ENCODE peak calls at places on chromosome 16, in five cellular contexts. R is AG04450, F is adrenal gland, K is GM13977, G is lower lobe of right lung. N is an unnamed sample.

GRCh38 chr16:49833796-49834195 is 22.1 kb downstream of the ZNF423 start:
- DNase-seq in R (no peak), K (no peak), G (no peak), F (peak), N (no peak)

GRCh38 chr16:582614-583331 is 7.1 kb upstream of the RAB40C start:
- DNase-seq in G (no peak), K (no peak), F (no peak), R (no peak), N (no peak)

GRCh38 chr16:149024-149675 is 3.3 kb upstream of the HBZ start:
- DNase-seq in K (no peak), R (peak), G (no peak), F (no peak), N (no peak)

GRCh38 chr16:28914325-28914724 is 10.7 kb downstream of the RABEP2 start:
- DNase-seq in F (no peak), R (no peak), K (no peak), G (no peak), N (no peak)

GRCh38 chr16:56824335-56824734 is 40.7 kb upstream of the SLC12A3 start:
- DNase-seq in K (no peak), G (peak), R (no peak), F (peak), N (no peak)

GRCh38 chr16:9658586-9658985 is 523.6 kb downstream of the GRIN2A start:
- DNase-seq in R (no peak), K (no peak), F (no peak), G (no peak), N (no peak)

GRCh38 chr16:79468236-79468635 is 132.3 kb downstream of the MAF start:
- DNase-seq in K (no peak), F (no peak), G (no peak), R (no peak), N (no peak)

GRCh38 chr16:1420111-1420539 is 422 bp downstream of the UQCC4 start:
- DNase-seq in K (no peak), R (no peak), G (no peak), F (peak), N (no peak)

GRCh38 chr16:49352923-49353322 is 20.7 kb upstream of the C16orf78 start:
- DNase-seq in G (no peak), R (no peak), F (no peak), K (no peak), N (peak)

DNA sequence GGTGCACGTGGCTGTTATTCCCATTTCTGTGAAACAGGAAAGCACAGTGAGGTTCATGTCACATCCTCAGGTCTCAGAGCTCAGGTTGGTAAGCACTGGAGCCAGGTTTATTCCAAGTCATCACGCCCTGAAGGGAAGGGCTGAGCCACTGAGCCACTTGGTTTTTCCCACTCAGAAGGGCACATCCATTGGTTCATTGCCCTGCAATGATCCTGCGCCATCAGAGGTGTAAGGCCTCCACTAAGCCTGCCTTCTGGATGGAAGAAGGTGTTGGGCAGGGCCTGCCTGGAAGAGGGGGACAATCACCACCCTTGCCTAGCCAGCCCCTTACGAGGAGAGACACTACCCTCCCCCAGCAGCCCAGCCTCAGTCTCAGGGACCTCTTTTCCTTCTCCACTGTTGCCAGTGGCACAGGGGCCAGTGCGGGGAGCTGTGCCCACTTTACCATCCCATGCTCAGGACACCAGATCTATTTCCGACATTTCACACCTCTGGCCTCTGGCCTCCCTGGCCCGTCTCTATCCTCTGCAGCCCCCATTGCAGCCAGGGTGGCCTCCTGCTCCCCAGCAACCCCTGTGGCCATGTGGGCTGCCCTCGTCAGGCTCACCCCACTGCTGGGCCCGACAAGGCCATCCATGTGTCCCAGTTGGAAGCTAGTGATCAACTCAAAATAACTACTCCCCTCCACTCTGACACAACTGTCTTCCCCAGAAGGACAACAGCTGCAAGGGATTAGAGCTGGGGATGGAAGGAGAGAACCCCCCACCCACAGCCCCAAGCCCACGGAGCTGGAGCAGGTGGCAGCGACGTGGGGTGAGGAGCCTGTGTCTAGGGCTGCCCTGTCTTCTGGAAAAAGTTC is 29.9 kb downstream of the CFAP20 start:
- DNase-seq in K (no peak), G (no peak), R (no peak), F (no peak), N (no peak)
- TF ChIP-seq CTCF in K (no peak), G (no peak), R (no peak), F (no peak), N (no peak)

GRCh38 chr16:85229869-85230416 is 117.7 kb upstream of the CIBAR2 start:
- DNase-seq in K (no peak), F (no peak), G (no peak), R (no peak), N (no peak)

GRCh38 chr16:85227262-85227923 is 115.1 kb upstream of the CIBAR2 start:
- DNase-seq in G (no peak), R (no peak), F (no peak), K (peak), N (no peak)

GRCh38 chr16:85228463-85228862 is 116.2 kb upstream of the CIBAR2 start:
- DNase-seq in F (no peak), R (no peak), G (no peak), K (no peak), N (no peak)

GRCh38 chr16:85228970-85229430 is 116.7 kb upstream of the CIBAR2 start:
- DNase-seq in F (peak), R (no peak), K (no peak), G (no peak), N (no peak)

GRCh38 chr16:85227924-85228462 is 115.7 kb upstream of the CIBAR2 start:
- DNase-seq in K (peak), F (peak), R (no peak), G (no peak), N (no peak)
- TF ChIP-seq CTCF in K (no peak), F (peak), R (peak), G (no peak), N (no peak)

GRCh38 chr16:82629441-82630027 is 2.8 kb downstream of the CDH13 start:
- DNase-seq in R (no peak), F (no peak), G (no peak), K (no peak), N (no peak)

GRCh38 chr16:82630219-82630618 is 3.5 kb downstream of the CDH13 start:
- DNase-seq in K (no peak), R (no peak), G (no peak), F (no peak), N (no peak)

GRCh38 chr16:82630688-82631087 is 3.9 kb downstream of the CDH13 start:
- DNase-seq in F (no peak), K (no peak), G (no peak), R (no peak), N (no peak)

GRCh38 chr16:82633964-82634600 is 7.3 kb downstream of the CDH13 start:
- DNase-seq in K (no peak), G (no peak), R (no peak), F (no peak), N (no peak)

DNA sequence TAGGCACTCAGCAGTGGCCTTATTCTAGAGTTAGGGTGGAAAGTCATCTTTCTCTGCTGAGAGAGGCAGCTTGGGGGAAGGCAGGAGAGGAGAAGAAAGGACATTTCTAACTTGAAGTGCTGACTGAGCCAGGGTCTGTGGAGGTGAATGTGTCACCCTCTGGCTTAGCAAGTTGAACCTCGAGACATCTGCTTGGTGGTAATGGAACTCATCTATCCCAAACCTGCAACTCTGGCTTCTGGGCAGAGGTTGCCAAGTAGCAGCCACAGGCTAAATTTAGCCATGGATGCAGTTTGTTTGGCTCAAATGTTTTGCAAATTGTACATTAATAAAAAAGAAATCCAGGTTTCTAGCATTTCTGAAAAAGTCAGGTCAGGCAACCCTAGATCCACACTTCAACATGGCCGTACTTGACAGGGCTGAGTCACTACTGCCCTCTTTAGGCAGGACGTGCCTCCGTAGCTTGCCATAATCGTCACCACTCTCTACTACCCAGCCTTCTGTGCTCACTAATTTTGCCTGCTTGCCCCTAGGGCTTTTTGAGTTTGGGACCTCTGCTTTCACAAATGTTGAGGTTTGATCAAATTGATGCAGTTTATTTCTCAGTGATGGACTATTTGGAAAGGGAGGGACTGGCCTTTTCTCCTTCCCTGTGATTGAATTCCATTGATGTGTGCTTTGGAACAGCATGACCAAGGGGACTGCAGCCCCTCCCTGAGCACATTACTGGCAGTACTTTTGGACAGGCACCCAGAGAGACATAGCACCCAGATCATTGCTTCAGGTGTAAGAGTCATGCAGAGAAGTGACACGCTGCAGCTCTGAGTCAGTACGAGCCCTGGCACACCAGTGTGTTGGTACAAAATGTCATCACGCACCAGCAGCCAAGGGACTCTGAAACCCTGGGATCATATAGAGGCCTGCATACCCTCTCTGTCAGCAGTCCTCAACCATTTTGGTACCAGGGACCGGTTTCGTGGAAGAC is 5.2 kb downstream of the CDH13 start:
- DNase-seq in K (no peak), R (no peak), F (no peak), G (no peak), N (no peak)
- TF ChIP-seq CTCF in K (peak), R (peak), F (no peak), G (no peak), N (no peak)

GRCh38 chr16:19513377-19514053 is 8.4 kb downstream of the GDE1 start:
- DNase-seq in G (no peak), R (no peak), K (no peak), F (no peak), N (no peak)
- TF ChIP-seq CTCF in G (no peak), R (no peak), K (no peak), F (no peak), N (no peak)

DNA sequence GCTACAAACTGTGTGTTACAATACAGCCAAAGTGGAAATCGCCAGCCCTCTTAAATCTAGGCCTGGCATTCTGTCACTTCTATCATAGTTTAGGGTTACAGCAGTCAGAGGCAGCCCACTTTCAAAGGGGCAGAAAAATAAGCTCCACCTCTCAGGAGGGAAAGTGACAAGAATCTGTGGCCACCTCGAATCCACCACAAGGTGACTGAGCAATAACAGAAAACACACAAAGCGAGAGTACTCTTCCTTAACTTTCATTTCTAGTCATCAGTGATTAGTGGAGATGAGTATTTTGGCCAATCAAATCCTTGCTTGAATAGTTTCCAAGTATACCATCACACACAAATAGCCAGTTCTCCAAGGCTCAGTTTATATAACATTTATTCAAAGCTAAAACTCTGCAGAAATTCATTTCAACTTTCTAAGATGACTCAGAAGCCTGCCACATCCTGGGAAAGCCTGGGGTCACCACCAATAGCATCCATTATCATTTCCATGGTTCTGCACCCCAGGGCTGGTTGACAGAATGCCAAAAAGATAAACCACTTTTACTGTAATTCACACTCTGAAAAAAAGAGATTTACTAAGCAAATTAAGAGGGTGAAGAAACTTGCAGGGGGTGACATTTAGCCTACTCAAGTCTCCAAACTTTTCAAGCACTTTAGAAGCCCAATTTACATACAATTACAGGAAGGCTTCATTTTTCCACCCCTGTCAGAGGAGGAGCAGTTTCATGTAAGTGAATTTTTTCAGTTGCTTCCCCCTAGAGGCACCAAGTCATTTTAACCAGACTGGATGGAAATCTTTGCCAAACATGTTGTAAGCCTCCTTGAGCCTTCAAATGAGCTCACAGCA is 66.8 kb downstream of the SALL1 start:
- DNase-seq in R (no peak), G (no peak), F (no peak), K (no peak), N (no peak)
- TF ChIP-seq CTCF in R (no peak), G (no peak), F (no peak), K (no peak), N (no peak)

DNA sequence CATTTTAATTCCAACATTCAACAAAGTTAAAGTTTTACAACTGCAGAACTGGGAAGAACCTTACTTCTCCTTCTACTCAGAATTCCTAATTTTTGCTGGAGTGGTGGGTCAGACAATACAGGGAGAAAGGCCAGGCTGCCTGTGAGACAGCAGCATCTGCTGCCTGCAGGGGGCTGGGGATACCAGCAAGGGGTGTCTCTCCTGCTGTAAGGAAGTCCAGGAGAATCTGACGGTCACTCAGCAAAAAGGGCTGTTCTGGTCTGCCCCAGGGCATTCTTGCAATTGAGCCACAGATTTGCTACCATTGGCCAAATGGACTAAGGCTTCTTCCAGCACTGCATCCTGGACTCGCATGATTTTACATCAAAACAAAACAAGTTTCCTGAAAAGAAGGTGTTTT is 426.6 kb upstream of the CDH11 start:
- DNase-seq in F (no peak), R (no peak), K (no peak), G (no peak), N (no peak)
- TF ChIP-seq CTCF in F (no peak), R (peak), K (no peak), G (no peak), N (no peak)

GRCh38 chr16:50842013-50842505 is 100.2 kb downstream of the CYLD start:
- DNase-seq in K (no peak), G (no peak), F (no peak), R (no peak), N (no peak)

GRCh38 chr16:50839356-50839755 is 97.5 kb downstream of the CYLD start:
- DNase-seq in K (no peak), R (no peak), F (no peak), G (no peak), N (no peak)

GRCh38 chr16:50838885-50839284 is 97.0 kb downstream of the CYLD start:
- DNase-seq in F (no peak), G (no peak), K (no peak), R (no peak), N (no peak)

GRCh38 chr16:50841081-50841886 is 99.4 kb downstream of the CYLD start:
- DNase-seq in K (peak), G (no peak), F (peak), R (no peak), N (no peak)

DNA sequence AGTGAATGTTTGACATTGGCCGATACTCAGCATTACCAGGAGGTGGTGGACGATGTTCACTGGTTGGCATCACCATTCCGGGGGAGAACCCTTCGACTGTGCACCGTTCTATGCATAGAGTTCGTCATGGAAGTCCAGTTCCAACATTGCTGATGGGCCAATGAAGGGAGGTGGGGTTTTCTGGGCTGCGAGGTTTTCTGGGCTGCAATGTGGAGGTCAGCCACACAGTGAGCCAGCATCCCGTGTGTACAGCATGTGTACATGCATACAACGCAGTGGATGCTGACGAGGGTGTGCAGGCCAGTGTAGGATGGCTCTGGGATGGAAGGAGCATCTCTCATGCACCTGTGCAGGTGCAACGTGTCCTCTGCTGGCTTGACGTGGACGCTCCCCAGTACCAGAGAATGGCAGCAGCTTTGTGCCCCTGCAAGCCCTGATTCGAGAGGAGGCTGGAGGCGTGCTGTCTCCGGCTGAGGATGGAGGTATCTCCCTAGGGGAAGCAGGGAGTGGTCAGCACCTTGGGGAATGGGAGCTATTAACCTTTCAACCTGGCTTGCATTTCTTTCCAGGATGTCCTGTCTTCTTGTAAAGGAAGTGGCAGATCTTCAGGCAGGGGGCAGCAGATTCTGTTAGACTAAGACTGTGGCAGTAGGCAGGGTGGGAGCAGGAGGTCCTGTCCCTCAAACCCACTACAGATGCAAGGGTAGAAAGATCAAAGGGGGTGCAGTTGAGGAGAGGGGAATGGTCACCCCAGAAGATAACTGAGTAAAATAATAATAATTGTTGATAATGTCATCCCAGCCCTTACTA is 98.2 kb downstream of the CYLD start:
- DNase-seq in F (no peak), K (no peak), R (no peak), G (no peak), N (no peak)
- TF ChIP-seq CTCF in F (no peak), K (peak), R (no peak), G (no peak), N (no peak)

GRCh38 chr16:54632322-54632721 is 298.3 kb upstream of the IRX5 start:
- DNase-seq in F (no peak), K (no peak), G (no peak), R (no peak), N (no peak)

GRCh38 chr16:54630284-54630967 is 300.2 kb upstream of the IRX5 start:
- DNase-seq in R (no peak), K (no peak), G (no peak), F (no peak), N (no peak)

GRCh38 chr16:54632821-54633220 is 297.8 kb upstream of the IRX5 start:
- DNase-seq in F (no peak), R (no peak), K (no peak), G (no peak), N (no peak)

GRCh38 chr16:54636221-54636793 is 294.4 kb upstream of the IRX5 start:
- DNase-seq in R (no peak), F (no peak), G (no peak), K (no peak), N (no peak)

GRCh38 chr16:54633943-54634362 is 296.7 kb upstream of the IRX5 start:
- DNase-seq in K (no peak), R (no peak), G (no peak), F (no peak), N (peak)
- TF ChIP-seq CTCF in K (no peak), R (no peak), G (peak), F (peak), N (peak)

DNA sequence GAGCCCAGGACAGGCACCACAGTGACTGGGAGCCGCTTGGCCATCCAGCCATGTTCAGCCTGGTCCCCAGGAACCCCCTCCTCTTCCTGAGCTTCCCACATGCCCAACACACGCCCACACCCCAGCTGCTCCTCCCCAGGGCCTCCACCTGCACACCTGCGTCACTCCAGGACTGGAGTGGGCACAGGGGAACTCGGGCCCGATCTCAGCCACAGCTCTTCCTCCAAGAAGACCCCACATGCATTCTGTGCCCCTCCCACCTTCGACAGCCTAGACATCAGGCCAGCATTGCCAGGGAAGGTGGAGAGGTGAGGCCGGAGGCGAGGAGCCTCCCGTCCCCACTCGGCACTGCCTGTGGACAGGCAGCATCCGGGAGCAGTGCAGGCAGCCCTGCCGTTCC is 6.0 kb upstream of the VASN start:
- DNase-seq in R (no peak), G (no peak), K (no peak), F (no peak), N (no peak)
- TF ChIP-seq CTCF in R (no peak), G (no peak), K (no peak), F (no peak), N (no peak)

N was measured in endothelial cell.